ENCODE peak calls at places on chromosomes 12 and 14, in four cellular contexts. R is astrocyte, F is right lobe of liver, Q is fibroblast of lung. B is an unnamed sample.

GRCh38 chr14:22598896-22599244 is 770 bp downstream of the ABHD4 start:
- DNase-seq in R (peak; percentile 66), F (no peak), Q (peak; percentile 71), B (peak; percentile 65)

GRCh38 chr14:100536141-100536540 is 51.1 kb downstream of the BEGAIN start:
- DNase-seq in R (no peak), F (peak; percentile 31), Q (no peak), B (no peak)

GRCh38 chr12:96901175-96901574 is 5.9 kb upstream of the NEDD1 start:
- DNase-seq in R (no peak), F (no peak), Q (no peak), B (no peak)

GRCh38 chr14:52700701-52701172 is 5.4 kb upstream of the ERO1A start:
- DNase-seq in R (no peak), F (no peak), Q (no peak), B (peak; percentile 9)

GRCh38 chr12:62693291-62694040 is 226.8 kb downstream of the MON2 start:
- DNase-seq in R (peak; percentile 74), F (no peak), Q (peak; percentile 38), B (peak; percentile 46)

GRCh38 chr12:39165338-39165737 is 259.9 kb upstream of the CPNE8 start:
- DNase-seq in R (no peak), F (no peak), Q (no peak), B (no peak)

GRCh38 chr12:10331642-10332239 is 24.1 kb downstream of the KLRD1 start:
- DNase-seq in R (peak; percentile 33), F (no peak), Q (peak; percentile 76), B (peak; percentile 67)

GRCh38 chr12:26740991-26741390 is 92.0 kb downstream of the ITPR2 start:
- DNase-seq in R (no peak), F (no peak), Q (no peak), B (no peak)

GRCh38 chr14:104882325-104882973 is 17.4 kb downstream of the CEP170B start:
- DNase-seq in R (no peak), F (peak; percentile 46), Q (no peak), B (no peak)

GRCh38 chr14:61262082-61262481 is 19.1 kb downstream of the TMEM30B start:
- DNase-seq in R (no peak), F (no peak), Q (peak; percentile 42), B (peak; percentile 68)

GRCh38 chr12:61667676-61668075 is 592.5 kb upstream of the USP15 start:
- DNase-seq in R (no peak), F (no peak), Q (no peak), B (peak; percentile 47)

GRCh38 chr12:83434600-83434999 is 747.9 kb downstream of the TMTC2 start:
- DNase-seq in R (no peak), F (no peak), Q (peak; percentile 6), B (no peak)

GRCh38 chr14:90576581-90576980 is 179.8 kb downstream of the CALM1 start:
- DNase-seq in R (peak; percentile 27), F (no peak), Q (peak; percentile 85), B (peak; percentile 58)

GRCh38 chr12:6927379-6927991 is at the start of gene ATN1:
- DNase-seq in R (peak; percentile 69), F (peak; percentile 79), Q (peak; percentile 87), B (peak; percentile 67)

GRCh38 chr12:123150273-123150803 is 552 bp downstream of the PITPNM2 start:
- DNase-seq in R (no peak), F (peak; percentile 65), Q (no peak), B (no peak)

GRCh38 chr12:58378038-58378437 is 436.7 kb downstream of the ATP23 start:
- DNase-seq in R (peak; percentile 34), F (no peak), Q (peak; percentile 27), B (peak; percentile 33)

GRCh38 chr14:72423957-72424356 is 469.9 kb downstream of the DPF3 start:
- DNase-seq in R (no peak), F (no peak), Q (no peak), B (no peak)

GRCh38 chr12:11171953-11172675 is 1.1 kb downstream of the SMIM10L1 start:
- DNase-seq in R (peak; percentile 27), F (no peak), Q (peak; percentile 43), B (peak; percentile 34)

GRCh38 chr14:104146651-104147345 is 8.4 kb downstream of the KIF26A start:
- DNase-seq in R (no peak), F (no peak), Q (no peak), B (no peak)

GRCh38 chr12:68233498-68233897 is 7.9 kb upstream of the IL26 start:
- DNase-seq in R (no peak), F (no peak), Q (no peak), B (no peak)

GRCh38 chr14:71175491-71175890 is 268.2 kb downstream of the PCNX1 start:
- DNase-seq in R (no peak), F (no peak), Q (no peak), B (no peak)

GRCh38 chr14:58712357-58712756 is 74.6 kb downstream of the DACT1 start:
- DNase-seq in R (peak; percentile 31), F (no peak), Q (no peak), B (no peak)

GRCh38 chr14:99101826-99102461 is 170.1 kb downstream of the BCL11B start:
- DNase-seq in R (no peak), F (no peak), Q (no peak), B (no peak)

GRCh38 chr12:67634167-67634793 is 14.3 kb upstream of the DYRK2 start:
- DNase-seq in R (no peak), F (no peak), Q (no peak), B (no peak)

GRCh38 chr12:102513272-102513671 is 32.9 kb upstream of the IGF1 start:
- DNase-seq in R (no peak), F (no peak), Q (no peak), B (no peak)

GRCh38 chr14:71235865-71236264 is 328.6 kb downstream of the PCNX1 start:
- DNase-seq in R (peak; percentile 17), F (no peak), Q (no peak), B (peak; percentile 65)

GRCh38 chr12:59431266-59431665 is 164.6 kb upstream of the SLC16A7 start:
- DNase-seq in R (no peak), F (no peak), Q (peak; percentile 37), B (peak; percentile 23)

GRCh38 chr14:99260116-99260515 is 11.9 kb downstream of the BCL11B start:
- DNase-seq in R (no peak), F (no peak), Q (no peak), B (no peak)

GRCh38 chr14:53630336-53630735 is 326.3 kb downstream of the BMP4 start:
- DNase-seq in R (peak; percentile 24), F (no peak), Q (no peak), B (no peak)

GRCh38 chr12:31406345-31406744 is 80.4 kb upstream of the SINHCAF start:
- DNase-seq in R (no peak), F (no peak), Q (no peak), B (no peak)

GRCh38 chr14:59046746-59047145 is 141.7 kb upstream of the DAAM1 start:
- DNase-seq in R (peak; percentile 56), F (no peak), Q (peak; percentile 19), B (no peak)

DNA sequence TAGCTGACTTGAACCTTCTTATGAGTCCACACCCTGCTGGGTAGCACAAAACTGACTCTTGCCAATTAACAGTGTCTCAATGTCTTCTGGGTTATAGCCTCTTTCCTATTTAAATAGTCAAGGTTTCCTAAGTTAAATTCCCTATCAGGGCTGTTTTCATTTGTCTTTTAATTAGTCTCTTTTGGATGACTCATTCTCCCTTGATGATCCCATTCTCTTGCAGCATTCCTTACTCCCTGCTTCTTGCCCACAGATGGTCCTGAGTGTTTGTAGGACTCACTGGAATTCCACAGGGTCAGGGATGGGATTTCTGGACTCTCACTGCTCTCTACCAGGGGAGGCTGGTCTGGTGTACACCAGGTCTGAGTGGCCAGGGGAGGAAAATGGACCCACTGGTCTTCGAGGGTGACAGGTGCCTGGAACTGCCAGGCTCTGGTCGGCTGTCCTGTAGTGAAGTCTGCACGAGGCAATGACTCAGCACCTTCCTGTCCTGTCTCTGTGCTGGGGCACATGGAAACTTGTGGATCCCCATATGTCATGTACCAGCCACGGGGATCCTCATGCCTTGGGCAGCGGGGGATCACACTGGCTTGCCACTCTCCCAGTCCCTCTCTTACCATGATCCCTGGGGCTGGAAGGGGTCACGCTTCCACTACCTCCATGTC is 236.5 kb upstream of the PELI2 start:
- DNase-seq in R (peak; percentile 58), F (no peak), Q (no peak), B (peak; percentile 40)
- TF ChIP-seq CTCF in R (no peak), F (no peak), Q (no peak), B (no peak)

GRCh38 chr12:8890313-8891084 is 23.8 kb upstream of the PHC1 start:
- DNase-seq in R (peak; percentile 25), F (peak; percentile 49), Q (peak; percentile 50), B (peak; percentile 37)

GRCh38 chr12:8899835-8900234 is 14.5 kb upstream of the PHC1 start:
- DNase-seq in R (no peak), F (no peak), Q (no peak), B (no peak)

GRCh38 chr12:8894986-8895385 is 19.3 kb upstream of the PHC1 start:
- DNase-seq in R (no peak), F (no peak), Q (no peak), B (no peak)

GRCh38 chr12:8894378-8894777 is 19.9 kb upstream of the PHC1 start:
- DNase-seq in R (no peak), F (no peak), Q (peak; percentile 8), B (no peak)
- H3K4me3 ChIP-seq in R (no peak overlapping the region), F (no peak overlapping the region), Q (no peak overlapping the region), B (no peak overlapping the region)

GRCh38 chr14:36655963-36656768 is 5.5 kb upstream of the PAX9 start:
- DNase-seq in R (no peak), F (no peak), Q (no peak), B (peak; percentile 19)
- TF ChIP-seq CTCF in R (peak; percentile 20), F (peak; percentile 25), Q (peak; percentile 14), B (peak; percentile 47)

DNA sequence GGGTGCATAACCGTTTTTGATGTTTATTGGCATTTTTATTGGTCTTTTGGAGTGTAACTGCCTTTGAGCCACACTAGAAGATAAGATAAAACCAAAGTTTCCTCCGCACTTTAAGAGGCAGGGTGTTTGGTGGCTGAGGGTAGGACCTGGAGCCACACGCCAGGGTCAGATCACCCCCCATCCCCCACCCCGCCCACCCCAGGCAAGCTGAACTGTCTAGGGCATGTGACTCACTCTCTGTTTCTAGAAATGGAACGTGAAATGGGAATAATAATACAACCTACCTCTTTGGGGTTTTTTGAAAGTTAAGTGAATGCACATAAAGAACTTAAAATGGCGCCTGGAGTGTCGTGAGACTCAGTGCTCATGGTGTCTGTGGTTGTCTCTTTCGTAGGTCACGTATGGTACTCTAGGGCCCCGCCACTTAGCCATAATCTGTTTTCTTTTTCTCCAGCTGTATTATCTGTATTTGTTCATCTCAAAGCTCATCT is 56.0 kb downstream of the PPP2R5C start:
- DNase-seq in R (no peak), F (no peak), Q (no peak), B (no peak)
- H3K4me3 ChIP-seq in R (no peak overlapping the region), F (no peak overlapping the region), Q (no peak overlapping the region), B (no peak overlapping the region)

GRCh38 chr14:67151082-67151666 is 38.1 kb upstream of the GARIN2 start:
- DNase-seq in R (no peak), F (no peak), Q (no peak), B (peak; percentile 13)
- TF ChIP-seq CTCF in R (peak; percentile 23), F (no peak), Q (peak; percentile 39), B (peak; percentile 48)